ENCODE peak calls at places on chromosomes 1 and 21, in eight cellular contexts. Z is T-helper 9 cell; B is IMR-90; R is GM12891; E is stimulated activated CD8-positive, alpha-beta memory T cell treated with anti-CD3 and anti-CD28 coated beads, Interleukin-15, amount 100 ng/mL, for 24 hours; V is T-helper 2 cell; M is stimulated activated CD4-positive, alpha-beta T cell treated with anti-CD3 and anti-CD28 coated beads, Interleukin-15, amount 100 ng/mL, for 1 hour; W is fibroblast of the conjunctiva. F is an unnamed sample.

GRCh38 chr1:83857108-83857507 is 141.8 kb downstream of the TTLL7 start:
- DNase-seq in Z (no peak), M (no peak), V (peak), R (no peak), E (no peak), B (peak), W (peak), F (no peak)

GRCh38 chr1:11888206-11888876 is 29.6 kb upstream of the NPPB start:
- DNase-seq in E (no peak), B (no peak), V (no peak), R (no peak), W (no peak), M (no peak), Z (no peak), F (no peak)

GRCh38 chr1:225657462-225657989 is 4.6 kb upstream of the ENAH start:
- DNase-seq in Z (no peak), E (no peak), M (no peak), W (peak), R (no peak), V (no peak), B (peak), F (no peak)

GRCh38 chr1:51850420-51851297 is 27.9 kb downstream of the NRDC start:
- DNase-seq in Z (no peak), B (no peak), R (no peak), E (no peak), M (no peak), V (no peak), W (no peak), F (peak)

GRCh38 chr1:26553942-26554682 is 24.6 kb downstream of the RPS6KA1 start:
- DNase-seq in M (no peak), R (no peak), Z (no peak), W (no peak), V (no peak), E (no peak), B (no peak), F (no peak)

GRCh38 chr1:219741011-219741859 is 128.3 kb upstream of the ZC3H11B start:
- DNase-seq in B (no peak), R (no peak), V (no peak), E (no peak), W (no peak), M (no peak), Z (no peak), F (no peak)

GRCh38 chr1:111736548-111737215 is 2.5 kb downstream of the INKA2 start:
- DNase-seq in Z (no peak), E (no peak), V (no peak), B (peak), W (no peak), R (no peak), M (no peak), F (peak)

GRCh38 chr1:29828526-29829447 is 592.5 kb downstream of the PTPRU start:
- DNase-seq in E (no peak), B (no peak), W (no peak), R (no peak), Z (no peak), M (no peak), V (no peak), F (no peak)

GRCh38 chr21:25834376-25834775 is 99.6 kb downstream of the GABPA start:
- DNase-seq in R (no peak), W (no peak), E (no peak), M (no peak), V (no peak), B (no peak), Z (no peak), F (no peak)

GRCh38 chr21:45299864-45300785 is 12.4 kb upstream of the POFUT2 start:
- DNase-seq in V (no peak), E (no peak), R (no peak), B (peak), W (no peak), Z (no peak), M (no peak), F (no peak)

GRCh38 chr1:246785536-246786111 is 61.4 kb downstream of the SCCPDH start:
- DNase-seq in R (no peak), Z (no peak), B (peak), M (no peak), W (no peak), V (peak), E (no peak), F (no peak)

GRCh38 chr1:112697781-112698201 is 9.1 kb downstream of the RHOC start:
- DNase-seq in M (no peak), V (no peak), Z (no peak), B (no peak), W (no peak), E (no peak), R (no peak), F (no peak)

GRCh38 chr1:86231076-86231475 is 74.5 kb upstream of the COL24A1 start:
- DNase-seq in W (no peak), V (no peak), Z (no peak), M (no peak), B (no peak), E (no peak), R (no peak), F (no peak)

GRCh38 chr1:212671342-212672031 is 28.2 kb downstream of the BATF3 start:
- DNase-seq in R (no peak), B (peak), V (no peak), M (no peak), E (no peak), Z (no peak), W (no peak), F (no peak)

GRCh38 chr1:21629971-21630370 is 39.2 kb downstream of the RAP1GAP start:
- DNase-seq in W (no peak), M (no peak), E (no peak), V (no peak), R (no peak), B (no peak), Z (no peak), F (no peak)

GRCh38 chr21:41445465-41445862 is 19.4 kb downstream of the MX1 start:
- DNase-seq in V (no peak), E (no peak), B (no peak), W (no peak), Z (no peak), R (no peak), M (no peak), F (no peak)

GRCh38 chr1:27122652-27123051 is 32.3 kb downstream of the SLC9A1 start:
- DNase-seq in Z (no peak), B (peak), E (no peak), R (no peak), V (no peak), W (no peak), M (no peak), F (peak)

GRCh38 chr1:174157157-174157806 is 2.0 kb upstream of the RABGAP1L start:
- DNase-seq in B (no peak), M (no peak), V (peak), Z (no peak), W (no peak), E (no peak), R (peak), F (no peak)

GRCh38 chr1:2229032-2229920 is 1.2 kb downstream of the SKI start:
- DNase-seq in M (no peak), V (peak), E (no peak), R (no peak), B (peak), W (no peak), Z (peak), F (peak)

GRCh38 chr1:220990417-220991337 is 111.4 kb downstream of the HLX start:
- DNase-seq in B (peak), R (no peak), W (peak), V (no peak), M (no peak), Z (no peak), E (no peak), F (no peak)

GRCh38 chr1:30930631-30931173 is 22.1 kb upstream of the SDC3 start:
- DNase-seq in W (no peak), M (no peak), Z (no peak), R (no peak), E (no peak), B (no peak), V (no peak), F (no peak)

GRCh38 chr1:231734417-231734816 is 107.8 kb downstream of the DISC1 start:
- DNase-seq in M (no peak), V (peak), B (peak), Z (no peak), E (no peak), R (no peak), W (no peak), F (no peak)

GRCh38 chr1:182087304-182087703 is 25.8 kb upstream of the ZNF648 start:
- DNase-seq in V (peak), Z (no peak), M (no peak), E (no peak), B (no peak), R (no peak), W (no peak), F (no peak)

GRCh38 chr1:165675794-165676193 is 22.6 kb downstream of the ALDH9A1 start:
- DNase-seq in R (no peak), W (no peak), V (no peak), E (no peak), Z (no peak), B (no peak), M (no peak), F (no peak)

GRCh38 chr1:114340906-114341698 is 169.9 kb downstream of the TRIM33 start:
- DNase-seq in M (no peak), R (no peak), E (no peak), V (peak), W (no peak), B (no peak), Z (peak), F (no peak)

GRCh38 chr1:205191617-205192016 is 19.9 kb downstream of the DSTYK start:
- DNase-seq in W (no peak), Z (no peak), R (no peak), B (no peak), M (no peak), V (no peak), E (no peak), F (no peak)

GRCh38 chr1:31666290-31666963 is 21.8 kb upstream of the PEF1 start:
- DNase-seq in W (peak), Z (no peak), M (no peak), V (no peak), B (peak), E (no peak), R (no peak), F (no peak)

GRCh38 chr1:51000651-51001050 is 30.6 kb downstream of the CDKN2C start:
- DNase-seq in E (no peak), Z (no peak), R (no peak), V (no peak), B (no peak), M (no peak), W (no peak), F (no peak)

GRCh38 chr1:234619071-234619480 is 9.1 kb upstream of the IRF2BP2 start:
- DNase-seq in M (no peak), V (no peak), R (no peak), B (peak), Z (no peak), W (no peak), E (no peak), F (no peak)

GRCh38 chr1:15654091-15654690 is 29.9 kb upstream of the PLEKHM2 start:
- DNase-seq in Z (no peak), M (no peak), R (no peak), B (no peak), E (no peak), W (no peak), V (no peak), F (no peak)

GRCh38 chr1:184289825-184290550 is 96.8 kb upstream of the C1orf21 start:
- DNase-seq in W (no peak), V (peak), B (no peak), R (no peak), E (no peak), M (no peak), Z (no peak), F (no peak)

GRCh38 chr1:33008051-33008914 is 28.4 kb downstream of the AK2 start:
- DNase-seq in R (no peak), E (no peak), M (no peak), W (no peak), Z (no peak), B (no peak), V (no peak), F (no peak)

GRCh38 chr1:204867666-204868339 is 2.9 kb upstream of the NFASC start:
- DNase-seq in W (no peak), Z (no peak), E (no peak), M (no peak), R (no peak), B (no peak), V (no peak), F (no peak)

GRCh38 chr1:40029608-40030007 is 10.9 kb upstream of the CAP1 start:
- DNase-seq in E (no peak), Z (no peak), M (no peak), V (no peak), R (no peak), B (no peak), W (no peak), F (no peak)

GRCh38 chr1:8343464-8344001 is 25.6 kb downstream of the SLC45A1 start:
- DNase-seq in M (no peak), W (peak), E (no peak), V (no peak), Z (no peak), R (no peak), B (peak), F (peak)